ENCODE peak calls at places on chromosomes 5 and 9, in six cellular contexts. A is transverse colon; K is neural progenitor cell; P is CD8-positive, alpha-beta T cell; I is lower lobe of right lung; J is HCT116. G is an unnamed sample.

GRCh38 chr5:109410389-109411174 is 808 bp upstream of the PJA2 start:
- DNase-seq in I (peak), A (peak), K (peak), P (peak), J (peak), G (peak)

GRCh38 chr5:76221311-76221710 is 138.1 kb downstream of the SV2C start:
- DNase-seq in P (no peak), J (no peak), I (no peak), K (no peak), A (no peak), G (no peak)

GRCh38 chr9:111857555-111858211 is 38.9 kb upstream of the UGCG start:
- DNase-seq in K (no peak), A (no peak), I (no peak), J (no peak), P (no peak), G (peak)

GRCh38 chr5:51156222-51156621 is 227.0 kb upstream of the ISL1 start:
- DNase-seq in I (no peak), P (no peak), A (no peak), K (no peak), J (no peak), G (no peak)

GRCh38 chr5:168892618-168893017 is 313.4 kb upstream of the PANK3 start:
- DNase-seq in K (peak), A (no peak), P (no peak), I (no peak), J (no peak), G (no peak)

GRCh38 chr5:73446631-73447233 is 1.8 kb downstream of the FOXD1 start:
- DNase-seq in A (no peak), P (no peak), I (no peak), K (peak), J (no peak), G (no peak)

GRCh38 chr9:12719431-12719830 is 26.2 kb downstream of the TYRP1 start:
- DNase-seq in P (no peak), J (peak), A (no peak), I (no peak), K (peak), G (no peak)

GRCh38 chr5:67257500-67257899 is 60.9 kb upstream of the CD180 start:
- DNase-seq in K (no peak), A (no peak), P (no peak), I (no peak), J (no peak), G (no peak)

GRCh38 chr5:135320718-135321484 is 78.1 kb downstream of the MACROH2A1 start:
- DNase-seq in J (no peak), P (no peak), I (no peak), K (no peak), A (no peak), G (peak)

GRCh38 chr9:129145841-129146292 is 32.2 kb downstream of the IER5L start:
- DNase-seq in K (peak), I (no peak), A (no peak), P (no peak), J (no peak), G (no peak)
- TF ChIP-seq CTCF in K (no peak), I (no peak), A (no peak), P (no peak), J (no peak), G (no peak)

DNA sequence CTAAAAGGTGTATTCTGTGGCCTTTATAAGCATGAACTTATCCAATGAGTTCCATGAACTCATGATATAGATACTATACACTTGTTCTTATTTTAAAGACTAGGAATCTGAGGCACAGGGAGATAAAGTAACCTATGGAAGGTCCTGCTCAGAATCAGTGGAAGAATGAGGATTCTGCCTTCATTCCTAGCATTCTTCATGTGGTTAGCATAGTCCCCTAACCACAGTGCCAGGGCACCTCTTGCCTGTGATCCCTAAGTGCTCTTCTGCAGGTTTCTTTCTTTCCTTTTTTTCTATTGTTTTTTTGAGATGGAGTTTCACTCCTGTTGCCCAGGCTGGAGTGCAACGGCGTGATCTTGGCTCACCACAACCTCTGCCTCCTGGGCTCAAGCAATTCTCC is 174.1 kb downstream of the C9orf152 start:
- DNase-seq in J (no peak), K (peak), P (no peak), A (no peak), I (no peak), G (no peak)
- H3K4me3 ChIP-seq in J (no peak), K (no peak), P (no peak), A (no peak), I (no peak), G (no peak)

GRCh38 chr9:97740848-97741821 is 44.0 kb upstream of the XPA start:
- DNase-seq in J (no peak), P (peak), K (peak), A (peak), I (peak), G (peak)
- TF ChIP-seq CTCF in J (no peak), P (no peak), K (peak), A (no peak), I (no peak), G (peak)

DNA sequence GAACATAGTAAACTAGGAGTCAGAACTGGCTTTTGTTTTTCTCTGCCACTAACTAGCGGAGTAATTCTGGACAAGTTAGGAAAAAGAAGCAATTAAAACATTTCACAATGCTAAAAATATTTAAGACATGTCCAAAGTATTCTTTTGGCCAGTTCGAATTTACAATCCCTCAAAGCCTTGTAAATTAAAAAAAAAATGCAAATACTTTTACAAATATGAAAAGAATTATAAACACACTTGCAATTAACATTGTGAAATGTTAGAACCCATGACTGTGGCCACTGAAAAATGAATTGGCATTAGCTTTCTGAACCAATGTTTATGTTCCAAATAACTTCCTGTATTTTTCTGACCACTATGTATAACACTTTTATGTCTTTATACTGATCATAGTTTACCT is 2.2 kb downstream of the RAD1 start:
- DNase-seq in K (no peak), J (no peak), P (no peak), A (no peak), I (no peak), G (no peak)
- H3K4me3 ChIP-seq in K (peak), J (no peak), P (no peak), A (no peak), I (no peak), G (no peak)

DNA sequence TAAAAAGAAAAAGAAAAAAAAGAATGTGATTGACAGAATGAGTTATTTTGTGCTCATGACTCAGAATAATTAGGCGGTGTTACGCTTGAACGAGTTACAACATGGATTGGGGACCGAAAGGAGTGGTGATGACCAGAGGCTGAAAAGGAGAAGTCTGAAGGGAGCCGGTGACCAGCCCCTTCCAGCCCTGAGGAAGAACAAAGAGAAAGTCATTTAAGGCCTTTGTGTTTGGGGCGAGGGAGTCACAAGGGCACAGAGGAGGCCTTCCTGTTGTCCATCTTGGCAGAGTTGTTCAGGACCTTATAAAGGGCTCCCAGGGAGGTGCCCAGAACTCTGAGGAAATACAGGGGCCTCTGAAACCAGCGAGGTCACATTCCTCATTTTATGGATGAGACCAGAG is 131.5 kb downstream of the GOLPH3 start:
- DNase-seq in A (no peak), P (no peak), J (no peak), K (peak), I (no peak), G (no peak)
- TF ChIP-seq CTCF in A (no peak), P (no peak), J (no peak), K (no peak), I (no peak), G (no peak)

DNA sequence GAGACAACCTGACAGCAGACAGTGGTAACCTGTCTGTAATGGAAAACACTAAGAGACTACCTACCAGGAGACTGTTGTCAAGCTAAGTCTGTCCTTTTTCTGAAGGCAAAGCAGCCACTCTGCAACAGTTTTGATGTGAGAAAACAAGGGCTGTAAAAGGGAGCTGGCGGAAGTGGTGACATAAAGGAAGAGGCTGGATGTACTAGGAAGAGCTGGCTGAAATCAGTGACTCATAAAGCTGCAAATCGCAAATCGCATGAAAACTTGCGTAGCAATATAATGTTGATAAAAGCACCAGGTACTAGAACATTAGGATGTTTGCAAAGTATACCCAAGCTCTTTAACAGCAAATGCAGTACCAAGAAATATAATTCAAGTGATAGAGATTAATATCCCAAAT is 1.4 kb downstream of the NSUN2 start:
- DNase-seq in K (no peak), I (no peak), J (no peak), A (no peak), P (no peak), G (no peak)
- H3K4me3 ChIP-seq in K (peak), I (no peak), J (peak), A (peak), P (no peak), G (peak)

GRCh38 chr5:97547999-97548797 is 365.2 kb upstream of the RIOK2 start:
- DNase-seq in K (no peak), A (no peak), P (no peak), I (no peak), J (no peak), G (no peak)
- TF ChIP-seq CTCF in K (no peak), A (no peak), P (no peak), I (no peak), J (no peak), G (no peak)

GRCh38 chr9:19376931-19377330 is 3.1 kb downstream of the RPS6 start:
- DNase-seq in A (no peak), J (no peak), I (no peak), P (no peak), K (no peak), G (no peak)

GRCh38 chr9:19379283-19379682 is 753 bp downstream of the RPS6 start:
- DNase-seq in K (peak), P (peak), A (no peak), J (no peak), I (no peak), G (no peak)

GRCh38 chr9:19379697-19380046 is 364 bp downstream of the RPS6 start:
- DNase-seq in A (peak), I (no peak), P (peak), J (no peak), K (peak), G (no peak)

GRCh38 chr9:19378647-19379046 is 1.4 kb downstream of the RPS6 start:
- DNase-seq in I (no peak), P (no peak), J (no peak), K (no peak), A (no peak), G (no peak)

GRCh38 chr9:19378154-19378553 is 1.9 kb downstream of the RPS6 start:
- DNase-seq in I (no peak), A (no peak), P (no peak), K (no peak), J (no peak), G (no peak)
- H3K4me3 ChIP-seq in I (peak), A (peak), P (peak), K (peak), J (peak), G (peak)